ENCODE peak calls at places on chromosome 18, in eight cellular contexts. T, L, B, A, R, U, J and G are unnamed samples.

GRCh38 chr18:56789004-56789888 is 138.1 kb downstream of the WDR7 start:
- DNase-seq in A (no peak), J (no peak), L (no peak), B (peak; percentile 30), T (no peak), R (no peak), U (peak; percentile 1), G (no peak)

GRCh38 chr18:47826157-47827074 is 104.0 kb downstream of the SMAD2 start:
- DNase-seq in U (no peak), A (no peak), R (no peak), B (no peak), L (no peak), J (no peak), T (no peak), G (no peak)

GRCh38 chr18:36630917-36631316 is 197.9 kb downstream of the TPGS2 start:
- DNase-seq in B (no peak), A (no peak), L (peak; percentile 47), J (no peak), U (no peak), T (no peak), R (no peak), G (no peak)

GRCh38 chr18:9531791-9532410 is 56.6 kb downstream of the RALBP1 start:
- DNase-seq in T (no peak), R (no peak), J (no peak), L (no peak), B (no peak), A (no peak), U (no peak), G (no peak)

GRCh38 chr18:73283032-73283431 is 415.2 kb upstream of the NETO1 start:
- DNase-seq in B (no peak), L (no peak), R (no peak), A (no peak), T (no peak), U (no peak), J (no peak), G (no peak)

GRCh38 chr18:56086176-56086575 is 498.2 kb upstream of the TCF4 start:
- DNase-seq in U (no peak), B (no peak), A (no peak), R (no peak), T (no peak), L (no peak), J (no peak), G (no peak)

GRCh38 chr18:12891561-12891960 is 7.5 kb upstream of the PTPN2 start:
- DNase-seq in J (no peak), T (no peak), U (no peak), A (no peak), R (no peak), B (no peak), L (no peak), G (no peak)

GRCh38 chr18:22924589-22924988 is 8.5 kb upstream of the RBBP8 start:
- DNase-seq in R (no peak), L (no peak), A (no peak), J (no peak), T (no peak), U (no peak), B (no peak), G (no peak)

GRCh38 chr18:63542069-63542468 is at the start of gene SERPINB12:
- DNase-seq in A (no peak), R (no peak), L (no peak), U (no peak), B (no peak), T (no peak), J (no peak), G (no peak)

GRCh38 chr18:61093967-61094366 is 239.3 kb upstream of the CDH20 start:
- DNase-seq in T (no peak), R (no peak), U (no peak), A (no peak), J (no peak), L (no peak), B (no peak), G (no peak)

GRCh38 chr18:23495723-23496440 is 7.4 kb upstream of the RMC1 start:
- DNase-seq in J (no peak), R (no peak), A (no peak), L (peak; percentile 37), B (no peak), U (no peak), T (no peak), G (no peak)

GRCh38 chr18:55401638-55402191 is 186.3 kb downstream of the TCF4 start:
- DNase-seq in B (no peak), U (no peak), R (no peak), L (no peak), J (no peak), T (no peak), A (peak; percentile 74), G (peak; percentile 68)

GRCh38 chr18:53701697-53702096 is 522.8 kb downstream of the MBD2 start:
- DNase-seq in U (no peak), T (no peak), A (no peak), L (no peak), J (no peak), B (no peak), R (no peak), G (no peak)

GRCh38 chr18:27668126-27668525 is 483.0 kb upstream of the CHST9 start:
- DNase-seq in R (no peak), L (no peak), T (no peak), B (no peak), A (no peak), U (no peak), J (no peak), G (no peak)

GRCh38 chr18:44696892-44697291 is 16.2 kb downstream of the SETBP1 start:
- DNase-seq in R (no peak), L (no peak), A (no peak), J (no peak), T (no peak), B (peak; percentile 67), U (no peak), G (peak; percentile 17)

GRCh38 chr18:62810682-62811081 is 95.3 kb downstream of the PHLPP1 start:
- DNase-seq in L (no peak), T (no peak), U (no peak), B (no peak), A (no peak), R (no peak), J (no peak), G (no peak)

GRCh38 chr18:7754258-7754657 is 187.1 kb downstream of the PTPRM start:
- DNase-seq in B (no peak), A (no peak), R (no peak), U (no peak), J (no peak), L (no peak), T (no peak), G (no peak)

GRCh38 chr18:33866386-33866785 is 288.4 kb downstream of the ASXL3 start:
- DNase-seq in L (no peak), B (no peak), U (no peak), J (no peak), R (no peak), A (no peak), T (no peak), G (no peak)

DNA sequence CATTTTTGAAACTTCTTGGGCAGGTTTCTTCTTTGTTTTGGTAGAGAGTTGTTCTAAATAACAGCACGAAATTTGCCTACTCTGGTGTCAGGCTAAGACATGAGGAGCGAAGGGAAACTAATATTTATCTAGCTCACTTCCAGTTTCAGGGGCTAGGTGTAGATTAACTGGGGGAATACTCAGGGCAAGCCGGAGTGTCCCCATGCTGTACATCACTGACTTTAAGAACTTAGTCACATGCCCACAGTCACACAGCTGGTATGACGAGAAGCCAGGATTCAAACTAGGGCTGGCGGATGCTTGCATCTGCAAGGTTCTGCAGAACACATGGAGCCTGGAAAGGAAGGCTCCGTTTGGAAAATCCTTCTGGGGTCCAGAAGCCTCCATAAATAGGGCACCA is 133.3 kb downstream of the ALPK2 start:
- DNase-seq in R (no peak), J (no peak), L (no peak), B (no peak), T (no peak), U (no peak), A (no peak), G (no peak)
- H3K4me1 ChIP-seq in R (peaks cover 12% of the 10 kb centered on the region), J (no peaks in the 10 kb centered on the region), L (peaks cover 30% of the 10 kb centered on the region), B (peaks cover 29% of the 10 kb centered on the region), T (peaks cover 22% of the 10 kb centered on the region), U (peaks cover 11% of the 10 kb centered on the region), A (peaks cover 4% of the 10 kb centered on the region), G (no peaks in the 10 kb centered on the region)

DNA sequence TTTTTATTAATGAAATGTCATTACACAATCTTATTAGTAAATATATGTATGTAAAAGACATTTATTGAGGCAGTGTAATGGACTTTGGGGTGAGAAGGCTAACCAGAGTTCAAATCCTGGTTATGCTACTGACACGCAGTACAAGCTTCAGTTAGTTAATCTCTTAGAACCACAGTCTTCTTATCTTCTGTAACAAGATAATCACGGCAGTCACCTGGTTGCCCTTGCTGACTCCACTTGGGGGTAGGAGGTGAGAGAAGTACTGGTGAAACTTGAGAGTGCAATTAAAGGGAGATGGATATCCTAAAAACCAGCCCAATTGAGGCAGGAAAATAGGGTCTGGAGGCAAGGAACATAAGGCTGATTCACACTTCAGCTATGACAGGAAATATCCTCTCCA is 21.2 kb downstream of the SKA1 start:
- DNase-seq in A (no peak), L (no peak), J (no peak), T (no peak), R (no peak), B (no peak), U (no peak), G (no peak)
- H3K4me1 ChIP-seq in A (no peaks in the 10 kb centered on the region), L (no peaks in the 10 kb centered on the region), J (no peaks in the 10 kb centered on the region), T (no peaks in the 10 kb centered on the region), R (no peaks in the 10 kb centered on the region), B (no peaks in the 10 kb centered on the region), U (no peaks in the 10 kb centered on the region), G (peaks cover 15% of the 10 kb centered on the region)

DNA sequence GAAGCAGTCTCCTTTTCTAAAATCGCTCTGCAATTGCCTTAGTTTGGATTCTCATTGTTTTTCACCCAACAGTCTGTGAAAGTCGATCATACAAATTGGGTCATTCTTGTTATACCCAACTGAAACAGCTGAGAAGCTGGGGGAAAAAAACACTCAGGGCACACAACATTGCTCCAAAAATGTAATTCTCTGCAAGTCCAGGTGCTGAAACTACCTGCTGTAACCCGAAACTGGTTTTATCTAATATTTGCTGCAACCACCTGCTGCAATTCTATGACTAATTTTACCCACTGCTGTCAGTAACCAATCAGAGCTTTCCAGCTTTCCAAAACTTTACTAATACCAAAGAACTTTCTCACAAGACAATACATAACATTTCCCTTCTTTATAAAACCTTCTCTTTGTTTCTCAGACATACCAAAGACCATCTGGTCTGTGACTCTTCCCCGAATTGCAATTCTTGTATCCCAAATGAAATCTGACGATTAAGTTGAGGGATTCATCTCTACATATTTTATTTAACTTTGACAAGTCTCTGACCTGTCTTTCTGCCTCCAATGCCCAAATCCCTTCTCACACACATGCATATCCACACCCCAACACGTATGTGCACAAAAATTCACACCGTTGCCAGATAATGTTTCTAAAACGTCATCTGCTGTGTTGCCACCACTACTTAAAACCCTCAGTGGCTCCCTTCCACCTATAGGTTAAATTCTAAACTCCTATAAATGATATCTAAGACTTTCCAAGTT is 198.3 kb downstream of the PIEZO2 start:
- DNase-seq in U (no peak), J (no peak), L (no peak), A (no peak), T (no peak), B (no peak), R (no peak), G (no peak)
- H3K4me1 ChIP-seq in U (no peaks in the 10 kb centered on the region), J (no peaks in the 10 kb centered on the region), L (no peaks in the 10 kb centered on the region), A (no peaks in the 10 kb centered on the region), T (no peaks in the 10 kb centered on the region), B (no peaks in the 10 kb centered on the region), R (no peaks in the 10 kb centered on the region), G (no peaks in the 10 kb centered on the region)

DNA sequence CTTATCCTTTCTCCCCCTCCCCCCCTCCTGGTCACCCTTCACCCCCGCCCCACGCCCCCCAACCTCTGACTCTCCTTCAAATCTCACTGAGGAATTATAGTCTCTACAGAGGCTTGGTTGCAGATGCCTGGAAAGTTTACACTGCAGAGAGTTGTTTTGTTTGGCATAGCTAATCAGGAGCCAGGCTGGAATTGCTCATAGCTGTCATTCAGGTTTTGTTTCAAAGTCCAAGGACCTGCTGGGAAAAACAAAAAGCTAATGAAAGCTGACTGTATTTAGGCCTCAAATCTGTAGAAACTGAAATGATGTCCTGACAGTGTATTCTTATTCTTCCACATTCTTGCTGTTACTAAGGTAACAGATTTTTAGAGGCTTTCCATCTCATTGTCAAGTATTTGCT is 22.6 kb downstream of the GREB1L start:
- DNase-seq in U (no peak), A (no peak), L (no peak), J (no peak), T (no peak), B (no peak), R (no peak), G (peak; percentile 58)
- H3K4me1 ChIP-seq in U (peaks cover 3% of the 10 kb centered on the region), A (no peaks in the 10 kb centered on the region), L (peaks cover 21% of the 10 kb centered on the region), J (no peaks in the 10 kb centered on the region), T (no peaks in the 10 kb centered on the region), B (no peaks in the 10 kb centered on the region), R (no peaks in the 10 kb centered on the region), G (peaks cover 94% of the 10 kb centered on the region)